ENCODE peak calls at places on chromosomes 5 and 9, in four cellular contexts. B, H, E and C are unnamed samples.

GRCh38 chr5:43038523-43038989 is 1.6 kb downstream of the ANXA2R start:
- DNase-seq in E (no peak), H (no peak), B (no peak), C (no peak)

GRCh38 chr5:56489272-56489671 is 256.1 kb upstream of the ANKRD55 start:
- DNase-seq in B (no peak), E (no peak), H (no peak), C (no peak)

GRCh38 chr5:126460977-126461376 is 37.8 kb downstream of the GRAMD2B start:
- DNase-seq in E (no peak), H (no peak), B (no peak), C (no peak)

GRCh38 chr5:56481147-56481997 is 248.2 kb upstream of the ANKRD55 start:
- DNase-seq in E (peak), H (peak), B (peak), C (peak)

GRCh38 chr9:106799146-106799545 is 63.8 kb upstream of the ZNF462 start:
- DNase-seq in B (peak), E (peak), H (no peak), C (peak)

GRCh38 chr5:131209506-131210191 is 38.9 kb downstream of the LYRM7 start:
- DNase-seq in H (peak), E (no peak), B (no peak), C (no peak)

GRCh38 chr9:86846679-86847078 is 100.6 kb downstream of the GAS1 start:
- DNase-seq in E (no peak), H (no peak), B (no peak), C (no peak)

GRCh38 chr9:88523056-88523455 is 11.9 kb upstream of the NXNL2 start:
- DNase-seq in H (no peak), B (no peak), E (peak), C (peak)

GRCh38 chr5:74257645-74258328 is 382.7 kb downstream of the ENC1 start:
- DNase-seq in E (peak), H (no peak), B (peak), C (no peak)

GRCh38 chr5:149317281-149318048 is 27.8 kb upstream of the GRPEL2 start:
- DNase-seq in B (peak), E (peak), H (peak), C (peak)

GRCh38 chr5:38556599-38557308 is at the start of gene LIFR:
- DNase-seq in B (peak), H (no peak), E (peak), C (peak)

GRCh38 chr9:115883467-115884329 is 269.9 kb upstream of the PAPPA start:
- DNase-seq in E (peak), H (no peak), B (peak), C (peak)

GRCh38 chr5:82641362-82641988 is 363.3 kb upstream of the RPS23 start:
- DNase-seq in B (peak), E (peak), H (no peak), C (peak)

GRCh38 chr5:93717162-93717561 is 24.2 kb downstream of the POU5F2 start:
- DNase-seq in H (no peak), B (peak), E (peak), C (no peak)

GRCh38 chr5:135488727-135489465 is 36.7 kb upstream of the TIFAB start:
- DNase-seq in H (no peak), E (peak), B (peak), C (peak)

GRCh38 chr9:79257215-79257614 is 314.6 kb upstream of the TLE4 start:
- DNase-seq in E (peak), B (peak), H (no peak), C (no peak)

GRCh38 chr5:42228279-42228678 is 195.0 kb upstream of the GHR start:
- DNase-seq in E (no peak), B (no peak), H (no peak), C (no peak)

GRCh38 chr5:96006291-96006690 is 44.6 kb upstream of the ELL2 start:
- DNase-seq in B (no peak), E (no peak), H (no peak), C (no peak)

GRCh38 chr9:21559402-21560280 is 77.5 kb upstream of the IFNE start:
- DNase-seq in B (no peak), H (peak), E (peak), C (peak)

GRCh38 chr5:100644776-100645175 is 109.6 kb downstream of the FAM174A start:
- DNase-seq in E (no peak), H (no peak), B (no peak), C (no peak)

GRCh38 chr9:127555830-127556820 is 56.0 kb upstream of the STXBP1 start:
- DNase-seq in B (peak), H (peak), E (peak), C (peak)

GRCh38 chr5:77770293-77771005 is 5.7 kb downstream of the TBCA start:
- DNase-seq in B (no peak), H (no peak), E (peak), C (peak)

GRCh38 chr5:89374144-89374784 is 491.3 kb upstream of the MEF2C start:
- DNase-seq in B (no peak), E (no peak), H (no peak), C (no peak)

GRCh38 chr9:130864541-130864940 is 29.5 kb downstream of the ABL1 start:
- DNase-seq in B (no peak), E (no peak), H (no peak), C (no peak)

GRCh38 chr9:76987594-76988200 is 31.8 kb upstream of the FOXB2 start:
- DNase-seq in H (no peak), B (peak), E (peak), C (peak)

GRCh38 chr9:88583901-88584596 is 49.1 kb downstream of the NXNL2 start:
- DNase-seq in E (peak), B (no peak), H (no peak), C (peak)

GRCh38 chr5:3542158-3542557 is 53.5 kb upstream of the IRX1 start:
- DNase-seq in B (peak), E (peak), H (no peak), C (peak)

GRCh38 chr5:3931976-3932375 is 336.3 kb downstream of the IRX1 start:
- DNase-seq in B (no peak), H (no peak), E (no peak), C (no peak)

GRCh38 chr9:123568691-123569342 is 212.8 kb downstream of the CRB2 start:
- DNase-seq in H (no peak), E (no peak), B (peak), C (no peak)